ENCODE peak calls at places on chromosomes 1 and 21, in eight cellular contexts. T is tibial artery; V is CD8-positive, alpha-beta T cell; M is stomach; Q is neuronal stem cell; A is uterus; Z is gastrocnemius medialis; U is lower lobe of right lung. W is an unnamed sample.

GRCh38 chr1:27536767-27537166 is 46.8 kb upstream of the WASF2 start:
- DNase-seq in T (peak), V (no peak), M (no peak), Q (peak), A (peak), Z (no peak), U (no peak), W (peak)

GRCh38 chr1:230797376-230798186 is 50.4 kb downstream of the CAPN9 start:
- DNase-seq in T (peak), V (no peak), M (peak), Q (peak), A (peak), Z (peak), U (no peak), W (peak)

GRCh38 chr1:30525980-30526651 is 197.3 kb downstream of the MATN1 start:
- DNase-seq in T (peak), V (peak), M (peak), Q (no peak), A (peak), Z (peak), U (no peak), W (peak)

GRCh38 chr21:45415188-45415942 is 10.4 kb downstream of the COL18A1 start:
- DNase-seq in T (no peak), V (no peak), M (no peak), Q (no peak), A (no peak), Z (no peak), U (peak), W (no peak)

GRCh38 chr1:219959540-219960208 is 31.3 kb upstream of the SLC30A10 start:
- DNase-seq in T (no peak), V (no peak), M (no peak), Q (no peak), A (no peak), Z (no peak), U (no peak), W (no peak)

GRCh38 chr1:211952299-211952698 is 83.1 kb downstream of the INTS7 start:
- DNase-seq in T (no peak), V (no peak), M (no peak), Q (no peak), A (no peak), Z (no peak), U (no peak), W (no peak)

GRCh38 chr1:179817789-179818188 is 59.8 kb downstream of the TOR1AIP2 start:
- DNase-seq in T (no peak), V (no peak), M (no peak), Q (no peak), A (peak), Z (peak), U (no peak), W (no peak)

GRCh38 chr1:155472491-155472890 is 90.1 kb downstream of the ASH1L start:
- DNase-seq in T (no peak), V (no peak), M (no peak), Q (no peak), A (no peak), Z (no peak), U (no peak), W (no peak)

GRCh38 chr1:37930246-37931142 is 16.4 kb downstream of the INPP5B start:
- DNase-seq in T (no peak), V (peak), M (no peak), Q (no peak), A (no peak), Z (peak), U (peak), W (no peak)

GRCh38 chr1:26994772-26995625 is 1.5 kb downstream of the TRNP1 start:
- DNase-seq in T (no peak), V (no peak), M (no peak), Q (no peak), A (no peak), Z (no peak), U (no peak), W (no peak)

GRCh38 chr1:35745124-35745730 is 24.6 kb downstream of the CLSPN start:
- DNase-seq in T (no peak), V (no peak), M (no peak), Q (no peak), A (no peak), Z (no peak), U (no peak), W (no peak)

GRCh38 chr1:196677781-196678509 is 26.1 kb downstream of the CFH start:
- DNase-seq in T (no peak), V (no peak), M (no peak), Q (no peak), A (no peak), Z (no peak), U (no peak), W (no peak)

GRCh38 chr1:63323866-63324778 is 1.8 kb downstream of the FOXD3 start:
- DNase-seq in T (no peak), V (no peak), M (no peak), Q (peak), A (no peak), Z (no peak), U (no peak), W (no peak)
- H3K4me3 ChIP-seq in T (peak), V (no peak), M (peak), Q (no peak), A (no peak), Z (peak), U (peak), W (peak)

GRCh38 chr1:205016075-205016474 is 26.9 kb upstream of the CNTN2 start:
- DNase-seq in T (no peak), V (no peak), M (no peak), Q (no peak), A (no peak), Z (no peak), U (no peak), W (no peak)
- H3K27ac ChIP-seq in T (no peak), V (no peak), M (no peak), Q (no peak), A (no peak), Z (no peak), U (no peak), W (no peak)

DNA sequence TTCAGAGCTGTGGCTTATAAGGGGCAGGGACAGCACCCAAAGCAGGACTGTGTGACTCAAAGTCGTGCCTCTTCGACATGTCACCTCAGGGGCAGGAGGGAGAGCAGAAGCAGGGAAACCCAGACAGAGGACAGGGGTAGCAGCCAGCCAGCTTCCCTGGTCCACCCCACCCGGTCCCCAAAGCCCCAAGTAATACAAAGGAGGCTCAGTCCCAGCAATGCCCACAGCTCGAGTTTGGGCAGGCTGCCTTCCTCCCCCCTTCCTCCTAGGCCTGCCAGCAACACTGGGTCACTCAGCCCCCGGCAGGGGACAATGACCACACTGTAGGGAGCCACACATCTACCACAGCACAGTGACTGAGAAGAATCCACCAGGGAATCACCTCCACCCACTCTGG is 2.4 kb downstream of the RHOC start:
- DNase-seq in T (no peak), V (no peak), M (no peak), Q (no peak), A (no peak), Z (no peak), U (no peak), W (no peak)
- H3K4me3 ChIP-seq in T (peak), V (no peak), M (peak), Q (peak), A (peak), Z (peak), U (peak), W (peak)

DNA sequence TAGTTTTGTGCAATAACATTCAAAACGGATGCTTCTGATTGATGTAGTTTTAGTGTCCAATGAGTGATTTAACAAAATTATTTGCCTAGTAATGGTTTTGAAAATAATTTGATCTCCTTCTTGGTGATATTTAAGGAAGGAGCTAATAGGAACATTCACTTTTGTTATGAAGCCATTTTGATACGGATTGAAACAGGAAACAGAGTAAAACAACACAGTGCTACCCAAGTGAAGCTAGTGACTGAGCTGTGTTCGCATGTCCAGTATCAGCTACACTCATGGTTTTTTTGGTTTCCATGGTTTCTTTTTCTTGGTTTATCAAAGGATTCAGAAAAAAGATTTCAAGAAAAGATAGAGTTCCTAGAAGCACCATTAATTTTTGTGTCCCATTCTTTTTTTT is 40.1 kb upstream of the PLEKHO1 start:
- DNase-seq in T (no peak), V (no peak), M (no peak), Q (no peak), A (no peak), Z (no peak), U (no peak), W (no peak)
- H3K27ac ChIP-seq in T (no peak), V (peak), M (peak), Q (no peak), A (no peak), Z (no peak), U (peak), W (no peak)

GRCh38 chr1:31814631-31815306 is 1.1 kb downstream of the SPOCD1 start:
- DNase-seq in T (peak), V (peak), M (no peak), Q (no peak), A (no peak), Z (no peak), U (no peak), W (no peak)
- H3K4me3 ChIP-seq in T (no peak), V (no peak), M (no peak), Q (no peak), A (no peak), Z (no peak), U (no peak), W (no peak)

W was measured in coronary artery.